ENCODE peak calls at places on chromosomes 5 and 9, in seven cellular contexts. V is NCI-H2029 treated with DMSO at 0.1 percent for 48 hours, H is SK-MEL-5, N is tibial artery, C is fibroblast of mammary gland, O is M059J, B is AG10803. Y is an unnamed sample.

GRCh38 chr9:99244300-99245260 is 22.5 kb downstream of the SEC61B start:
- DNase-seq in V (no peak), H (no peak), N (no peak), C (no peak), O (no peak), B (no peak), Y (no peak)

GRCh38 chr9:8845376-8845775 is 1045.8 kb upstream of the DMAC1 start:
- DNase-seq in V (no peak), H (no peak), N (no peak), C (no peak), O (no peak), B (no peak), Y (no peak)

GRCh38 chr5:35884125-35884788 is 27.6 kb downstream of the IL7R start:
- DNase-seq in V (no peak), H (peak), N (no peak), C (peak), O (peak), B (peak), Y (peak)

GRCh38 chr9:110765926-110766325 is 97.3 kb downstream of the MUSK start:
- DNase-seq in V (no peak), H (no peak), N (no peak), C (no peak), O (no peak), B (no peak), Y (no peak)

GRCh38 chr5:142720561-142721275 is 34.8 kb upstream of the FGF1 start:
- DNase-seq in V (peak), H (no peak), N (no peak), C (no peak), O (no peak), B (no peak), Y (peak)

GRCh38 chr9:110405858-110406443 is 68.3 kb upstream of the TXNDC8 start:
- DNase-seq in V (no peak), H (no peak), N (no peak), C (no peak), O (no peak), B (no peak), Y (no peak)

GRCh38 chr5:161544350-161544765 is 2.2 kb downstream of the GABRB2 start:
- DNase-seq in V (peak), H (peak), N (no peak), C (peak), O (peak), B (peak), Y (no peak)

GRCh38 chr9:121222524-121223171 is 21.0 kb upstream of the RAB14 start:
- DNase-seq in V (peak), H (peak), N (no peak), C (peak), O (peak), B (peak), Y (no peak)

GRCh38 chr9:130054428-130054786 is 701 bp downstream of the GPR107 start:
- DNase-seq in V (no peak), H (no peak), N (no peak), C (no peak), O (no peak), B (no peak), Y (no peak)

Y was measured in epithelial cell of prostate.